ENCODE peak calls at places on chromosomes 4 and X, in seven cellular contexts. X is NT2/D1, D is pancreas, R is adrenal gland, T is mesenchymal stem cell, G is endodermal cell, I is esophagus squamous epithelium. J is an unnamed sample.

GRCh38 chr4:74005528-74005927 is 7.1 kb upstream of the CXCL5 start:
- DNase-seq in X (no peak), D (no peak), R (no peak), T (no peak), G (no peak), I (no peak), J (no peak)

GRCh38 chrX:51332188-51332942 is at the start of gene NUDT10:
- DNase-seq in X (peak; percentile 83), D (peak; percentile 65), R (peak; percentile 54), T (peak; percentile 12), G (peak; percentile 92), I (no peak), J (peak; percentile 86)

GRCh38 chrX:139882299-139882698 is 50.6 kb downstream of the ATP11C start:
- DNase-seq in X (no peak), D (no peak), R (no peak), T (peak; percentile 42), G (no peak), I (no peak), J (no peak)

GRCh38 chr4:124943938-124944337 is 231.4 kb upstream of the ANKRD50 start:
- DNase-seq in X (peak; percentile 27), D (no peak), R (no peak), T (no peak), G (no peak), I (no peak), J (no peak)

GRCh38 chr4:146520894-146521542 is 722 bp downstream of the SLC10A7 start:
- DNase-seq in X (no peak), D (no peak), R (peak; percentile 30), T (peak; percentile 86), G (no peak), I (no peak), J (peak; percentile 6)

GRCh38 chr4:189202869-189203271 is 737.8 kb upstream of the FRG1 start:
- DNase-seq in X (no peak), D (no peak), R (no peak), T (peak; percentile 81), G (no peak), I (no peak), J (no peak)

GRCh38 chr4:152917533-152918395 is 18.4 kb upstream of the FHDC1 start:
- DNase-seq in X (no peak), D (no peak), R (no peak), T (no peak), G (no peak), I (no peak), J (no peak)

GRCh38 chrX:39808471-39808917 is 289.3 kb downstream of the BCOR start:
- DNase-seq in X (no peak), D (no peak), R (peak; percentile 47), T (peak; percentile 81), G (no peak), I (no peak), J (no peak)

GRCh38 chrX:132876509-132876837 is 82.0 kb downstream of the HS6ST2 start:
- DNase-seq in X (peak; percentile 23), D (no peak), R (no peak), T (peak; percentile 11), G (peak; percentile 79), I (no peak), J (peak; percentile 36)

GRCh38 chrX:131068945-131069719 is 11.0 kb downstream of the ARHGAP36 start:
- DNase-seq in X (no peak), D (peak; percentile 50), R (no peak), T (peak; percentile 32), G (peak; percentile 93), I (no peak), J (peak; percentile 90)

GRCh38 chrX:136659174-136659573 is 11.2 kb downstream of the CD40LG start:
- DNase-seq in X (no peak), D (no peak), R (no peak), T (no peak), G (no peak), I (no peak), J (no peak)

GRCh38 chr4:6983500-6984142 is 59.6 kb upstream of the TADA2B start:
- DNase-seq in X (no peak), D (no peak), R (no peak), T (no peak), G (no peak), I (no peak), J (no peak)

GRCh38 chrX:133838761-133839676 is 146.4 kb downstream of the GPC3 start:
- DNase-seq in X (peak; percentile 6), D (no peak), R (peak; percentile 33), T (peak; percentile 48), G (peak; percentile 82), I (no peak), J (peak; percentile 72)

GRCh38 chr4:61214680-61215079 is 14.6 kb downstream of the ADGRL3 start:
- DNase-seq in X (no peak), D (no peak), R (peak; percentile 36), T (no peak), G (no peak), I (no peak), J (no peak)

GRCh38 chr4:11597506-11597905 is 168.8 kb upstream of the HS3ST1 start:
- DNase-seq in X (no peak), D (no peak), R (no peak), T (no peak), G (no peak), I (no peak), J (no peak)

GRCh38 chrX:9647475-9647874 is 118.2 kb downstream of the GPR143 start:
- DNase-seq in X (no peak), D (no peak), R (no peak), T (no peak), G (no peak), I (no peak), J (no peak)

GRCh38 chr4:106775636-106776035 is 260.5 kb downstream of the DKK2 start:
- DNase-seq in X (no peak), D (no peak), R (no peak), T (no peak), G (no peak), I (no peak), J (no peak)

GRCh38 chr4:56511098-56511497 is 5.5 kb downstream of the ARL9 start:
- DNase-seq in X (no peak), D (no peak), R (no peak), T (no peak), G (no peak), I (no peak), J (no peak)

GRCh38 chrX:29535212-29536162 is 679.9 kb upstream of the MAGEB2 start:
- DNase-seq in X (no peak), D (no peak), R (no peak), T (peak; percentile 39), G (no peak), I (no peak), J (no peak)

GRCh38 chr4:108828620-108829019 is 65.8 kb upstream of the ETNPPL start:
- DNase-seq in X (no peak), D (no peak), R (no peak), T (no peak), G (no peak), I (no peak), J (no peak)

GRCh38 chr4:53656421-53656981 is 65.2 kb upstream of the LNX1 start:
- DNase-seq in X (no peak), D (no peak), R (no peak), T (peak; percentile 42), G (no peak), I (no peak), J (no peak)

GRCh38 chr4:4428966-4429875 is 42.3 kb downstream of the NSG1 start:
- DNase-seq in X (no peak), D (no peak), R (no peak), T (no peak), G (peak; percentile 17), I (no peak), J (no peak)

GRCh38 chr4:185740471-185740873 is 71.5 kb downstream of the SORBS2 start:
- DNase-seq in X (no peak), D (no peak), R (no peak), T (no peak), G (no peak), I (no peak), J (no peak)

GRCh38 chr4:7831330-7831729 is 108.3 kb downstream of the AFAP1 start:
- DNase-seq in X (no peak), D (no peak), R (no peak), T (peak; percentile 98), G (no peak), I (no peak), J (no peak)

GRCh38 chr4:72679666-72680065 is 110.6 kb upstream of the ADAMTS3 start:
- DNase-seq in X (no peak), D (no peak), R (no peak), T (no peak), G (peak; percentile 81), I (no peak), J (no peak)
- H3K36me3 ChIP-seq in X (no peaks in the 10 kb centered on the region), D (no peaks in the 10 kb centered on the region), R (no peaks in the 10 kb centered on the region), T (no peaks in the 10 kb centered on the region), G (no peaks in the 10 kb centered on the region), I (no peaks in the 10 kb centered on the region), J (no peaks in the 10 kb centered on the region)

DNA sequence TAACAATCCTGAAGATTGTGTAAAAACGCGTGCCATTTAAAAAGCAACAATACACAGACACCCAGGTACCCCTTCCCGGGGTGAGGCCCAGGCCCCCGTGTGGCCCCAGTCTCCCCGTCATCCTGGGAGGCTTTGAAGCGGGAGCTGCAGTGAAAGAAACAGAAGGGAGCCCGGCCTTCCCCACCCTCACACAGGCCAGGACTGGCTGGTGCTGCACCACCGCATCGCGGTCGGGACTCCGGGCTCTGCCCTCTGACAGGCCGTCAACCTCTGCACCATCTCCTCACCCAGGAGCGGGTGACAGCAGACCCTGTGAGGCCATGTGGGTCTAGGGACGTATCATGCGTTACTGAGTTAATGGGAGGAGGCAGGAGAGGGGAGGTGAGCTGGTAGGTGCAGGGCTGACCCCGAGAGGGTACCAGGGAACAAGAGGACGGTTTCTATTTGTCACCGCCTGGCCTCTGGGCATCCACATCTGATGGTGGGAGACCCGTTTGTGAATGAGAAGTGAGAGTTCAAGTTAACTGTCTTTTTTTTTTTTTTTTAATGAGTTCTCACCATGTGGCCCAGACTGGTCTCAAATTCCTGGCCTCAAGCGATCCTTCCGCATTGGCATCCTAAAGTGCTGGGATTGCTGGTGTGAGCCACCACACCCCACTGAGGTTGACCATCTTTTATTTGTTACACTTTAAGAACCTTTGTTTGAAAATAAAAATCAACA is 27.3 kb downstream of the PIGG start:
- DNase-seq in X (peak; percentile 48), D (no peak), R (no peak), T (no peak), G (no peak), I (no peak), J (no peak)
- H3K36me3 ChIP-seq in X (peaks cover 97% of the 10 kb centered on the region), D (peaks cover 50% of the 10 kb centered on the region), R (peaks cover 78% of the 10 kb centered on the region), T (peaks cover 83% of the 10 kb centered on the region), G (peaks cover 91% of the 10 kb centered on the region), I (peaks cover 33% of the 10 kb centered on the region), J (peaks cover 23% of the 10 kb centered on the region)

DNA sequence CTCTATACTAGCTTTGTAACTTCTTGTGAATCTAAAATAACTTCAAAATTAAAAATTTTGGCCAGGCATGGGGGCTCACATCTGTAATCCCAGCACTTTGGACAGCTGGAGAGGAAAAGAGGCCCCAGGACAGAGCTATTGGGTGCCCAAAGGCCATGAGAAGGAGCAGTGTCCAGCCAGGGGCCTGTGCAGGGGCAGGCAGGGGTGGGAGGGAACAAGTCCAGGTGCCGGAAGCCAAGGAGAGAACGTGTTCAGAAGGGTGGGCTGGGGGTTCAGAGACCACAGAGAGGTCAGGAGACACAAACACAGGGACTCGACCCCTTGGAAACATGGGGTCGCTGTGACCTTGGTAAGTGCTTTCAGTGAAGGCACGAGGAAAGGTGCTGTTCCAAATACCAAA is 138.9 kb downstream of the EVC2 start:
- DNase-seq in X (no peak), D (no peak), R (no peak), T (no peak), G (no peak), I (no peak), J (no peak)
- H3K36me3 ChIP-seq in X (peaks cover 46% of the 10 kb centered on the region), D (peaks cover 8% of the 10 kb centered on the region), R (no peaks in the 10 kb centered on the region), T (peaks cover 59% of the 10 kb centered on the region), G (peaks cover 8% of the 10 kb centered on the region), I (peaks cover 10% of the 10 kb centered on the region), J (peaks cover 1% of the 10 kb centered on the region)

GRCh38 chr4:173536808-173537429 is 6.9 kb upstream of the HAND2 start:
- DNase-seq in X (no peak), D (no peak), R (no peak), T (peak; percentile 83), G (peak; percentile 89), I (no peak), J (peak; percentile 79)
- H3K36me3 ChIP-seq in X (no peaks in the 10 kb centered on the region), D (no peaks in the 10 kb centered on the region), R (no peaks in the 10 kb centered on the region), T (no peaks in the 10 kb centered on the region), G (no peaks in the 10 kb centered on the region), I (no peaks in the 10 kb centered on the region), J (no peaks in the 10 kb centered on the region)

J was measured in H7.